ENCODE peak calls at places on chromosome 3, in nine cellular contexts. C is suprapubic skin; T is Caco-2; K is A673; U is CD8-positive, alpha-beta T cell; X is heart right ventricle; R is GM23338; E is H1; M is CD4-positive, CD25-positive, alpha-beta regulatory T cell. Y is an unnamed sample.

GRCh38 chr3:54859204-54859603 is 68.7 kb downstream of the LRTM1 start:
- DNase-seq in C (no peak), R (no peak), U (no peak), T (no peak), X (no peak), M (no peak), E (no peak), K (no peak), Y (no peak)

GRCh38 chr3:58167431-58168351 is 43.1 kb downstream of the DNASE1L3 start:
- DNase-seq in U (no peak), R (peak; percentile 74), M (no peak), E (peak; percentile 92), K (peak; percentile 45), X (peak; percentile 72), C (no peak), T (peak; percentile 65), Y (peak; percentile 29)

GRCh38 chr3:8318002-8318649 is 183.5 kb upstream of the LMCD1 start:
- DNase-seq in K (peak; percentile 58), M (no peak), C (no peak), T (no peak), E (no peak), U (no peak), R (peak; percentile 14), X (no peak), Y (no peak)

GRCh38 chr3:102530443-102531195 is 95.8 kb downstream of the ZPLD1 start:
- DNase-seq in E (no peak), U (no peak), X (no peak), K (no peak), M (no peak), R (no peak), T (no peak), C (no peak), Y (no peak)

GRCh38 chr3:18868911-18869689 is 279.2 kb upstream of the KCNH8 start:
- DNase-seq in M (no peak), T (no peak), U (no peak), E (no peak), C (no peak), K (no peak), R (no peak), X (no peak), Y (no peak)

GRCh38 chr3:180277036-180277435 is 240.3 kb upstream of the PEX5L start:
- DNase-seq in C (no peak), U (no peak), M (no peak), E (no peak), R (no peak), X (no peak), T (no peak), K (no peak), Y (no peak)

GRCh38 chr3:119794971-119795612 is 13.2 kb downstream of the NR1I2 start:
- DNase-seq in K (no peak), X (no peak), E (no peak), T (peak; percentile 97), C (peak; percentile 37), M (no peak), U (no peak), R (peak; percentile 73), Y (no peak)

GRCh38 chr3:150778793-150779401 is 15.9 kb upstream of the SIAH2 start:
- DNase-seq in M (no peak), T (no peak), U (no peak), E (no peak), K (no peak), R (no peak), C (no peak), X (no peak), Y (no peak)

GRCh38 chr3:5321941-5322340 is 134.4 kb downstream of the EDEM1 start:
- DNase-seq in K (no peak), M (no peak), C (no peak), R (no peak), U (no peak), E (no peak), X (no peak), T (no peak), Y (no peak)

GRCh38 chr3:141388823-141389617 is 20.7 kb downstream of the ZBTB38 start:
- DNase-seq in X (no peak), M (no peak), E (no peak), K (peak; percentile 14), C (no peak), R (no peak), T (no peak), U (no peak), Y (no peak)

GRCh38 chr3:110806924-110807323 is 264.7 kb upstream of the NECTIN3 start:
- DNase-seq in C (no peak), R (no peak), E (no peak), X (no peak), T (no peak), K (no peak), M (no peak), U (no peak), Y (no peak)

GRCh38 chr3:150223568-150223967 is 184.5 kb upstream of the TSC22D2 start:
- DNase-seq in U (no peak), E (no peak), C (no peak), T (no peak), K (no peak), R (no peak), X (no peak), M (no peak), Y (no peak)

GRCh38 chr3:105526349-105527111 is 159.8 kb downstream of the ALCAM start:
- DNase-seq in E (no peak), R (no peak), T (no peak), C (no peak), U (no peak), X (no peak), K (no peak), M (no peak), Y (no peak)

GRCh38 chr3:112407888-112408702 is 75.1 kb downstream of the CD200 start:
- DNase-seq in E (no peak), C (no peak), K (no peak), M (no peak), R (no peak), T (no peak), U (no peak), X (no peak), Y (no peak)

GRCh38 chr3:24302382-24302781 is 192.3 kb downstream of the THRB start:
- DNase-seq in E (no peak), T (no peak), C (no peak), X (no peak), R (no peak), M (no peak), K (no peak), U (no peak), Y (no peak)

GRCh38 chr3:46348811-46349482 is 5.0 kb upstream of the CCR2 start:
- DNase-seq in R (no peak), K (no peak), M (no peak), X (no peak), T (no peak), E (no peak), C (no peak), U (no peak), Y (no peak)
- H3K4me1 ChIP-seq in R (peaks cover 4% of the 10 kb centered on the region), K (no peaks in the 10 kb centered on the region), M (peaks cover 29% of the 10 kb centered on the region), X (peaks cover 6% of the 10 kb centered on the region), T (peaks cover 12% of the 10 kb centered on the region), E (no peaks in the 10 kb centered on the region), C (no peaks in the 10 kb centered on the region), U (peaks cover 39% of the 10 kb centered on the region), Y (peaks cover 64% of the 10 kb centered on the region)

GRCh38 chr3:195117978-195118581 is 152.9 kb downstream of the XXYLT1 start:
- DNase-seq in K (peak; percentile 45), R (peak; percentile 53), X (no peak), M (no peak), C (no peak), T (peak; percentile 86), E (no peak), U (no peak), Y (no peak)
- H3K4me3 ChIP-seq in K (no peak overlapping the region), R (no peak overlapping the region), X (no peak overlapping the region), M (no peak overlapping the region), C (no peak overlapping the region), T (no peak overlapping the region), E (no peak overlapping the region), U (no peak overlapping the region), Y (no peak overlapping the region)

GRCh38 chr3:169347597-169347996 is 315.9 kb downstream of the MECOM start:
- DNase-seq in K (no peak), R (no peak), U (no peak), E (no peak), X (no peak), M (no peak), C (no peak), T (no peak), Y (no peak)

GRCh38 chr3:169345662-169346331 is 317.7 kb downstream of the MECOM start:
- DNase-seq in C (no peak), E (no peak), T (no peak), X (no peak), R (no peak), M (no peak), U (no peak), K (no peak), Y (no peak)

GRCh38 chr3:169348981-169349942 is 314.2 kb downstream of the MECOM start:
- DNase-seq in T (no peak), R (no peak), E (no peak), U (no peak), C (no peak), M (no peak), K (no peak), X (no peak), Y (no peak)

GRCh38 chr3:169350228-169350627 is 313.3 kb downstream of the MECOM start:
- DNase-seq in U (no peak), C (no peak), K (no peak), X (no peak), R (no peak), T (no peak), M (no peak), E (no peak), Y (no peak)

DNA sequence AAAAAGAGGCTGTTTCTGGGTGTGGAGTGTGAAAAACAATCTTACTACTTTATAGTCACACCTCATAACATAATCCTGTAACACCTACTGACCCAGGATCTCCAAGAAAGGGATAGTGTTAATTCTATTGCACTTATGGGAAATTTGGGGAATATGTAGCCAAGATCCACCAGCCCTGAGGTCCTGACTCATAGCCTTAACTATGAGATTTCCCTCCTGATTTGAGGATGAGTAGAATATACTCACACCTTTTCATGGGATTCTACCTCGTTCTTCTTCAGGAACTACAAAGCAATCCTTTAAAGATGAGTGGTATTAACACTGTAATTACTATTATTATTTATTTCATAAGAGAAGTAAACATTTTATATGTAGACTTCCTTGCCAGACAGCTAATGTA is 315.2 kb downstream of the MECOM start:
- DNase-seq in R (no peak), C (no peak), X (no peak), K (no peak), T (no peak), U (no peak), E (no peak), M (no peak), Y (no peak)
- H3K4me1 ChIP-seq in R (peaks cover 38% of the 10 kb centered on the region), C (no peaks in the 10 kb centered on the region), X (no peaks in the 10 kb centered on the region), K (no peaks in the 10 kb centered on the region), T (peaks cover 18% of the 10 kb centered on the region), U (no peaks in the 10 kb centered on the region), E (peaks cover 3% of the 10 kb centered on the region), M (no peaks in the 10 kb centered on the region), Y (no peaks in the 10 kb centered on the region)

GRCh38 chr3:3129579-3129978 is 2.8 kb downstream of the TRNT1 start:
- DNase-seq in C (no peak), E (no peak), U (no peak), M (no peak), R (no peak), T (no peak), K (no peak), X (no peak), Y (no peak)

GRCh38 chr3:3126477-3127431 is at the start of gene TRNT1:
- DNase-seq in X (peak; percentile 96), E (peak; percentile 93), M (peak; percentile 94), T (peak; percentile 94), R (peak; percentile 97), U (peak; percentile 92), K (peak; percentile 96), C (peak; percentile 96), Y (peak; percentile 95)

GRCh38 chr3:3127432-3128010 is 781 bp downstream of the TRNT1 start:
- DNase-seq in R (peak; percentile 14), C (no peak), M (peak; percentile 2), T (no peak), E (no peak), U (no peak), X (no peak), K (peak; percentile 5), Y (peak; percentile 37)

GRCh38 chr3:3125977-3126376 is 763 bp upstream of the TRNT1 start:
- DNase-seq in U (no peak), C (no peak), K (no peak), E (no peak), X (no peak), T (no peak), R (no peak), M (no peak), Y (no peak)
- H3K4me3 ChIP-seq in U (peak overlapping the region; percentile 93), C (peak overlapping the region; percentile 97), K (peak overlapping the region; percentile 80), E (peak overlapping the region; percentile 84), X (peak overlapping the region; percentile 80), T (peak overlapping the region; percentile 93), R (peak overlapping the region; percentile 97), M (peak overlapping the region; percentile 92), Y (peak overlapping the region; percentile 89)

Y was measured in CD4-positive, alpha-beta memory T cell.